ENCODE peak calls at places on chromosomes 3 and 15, in seven cellular contexts. R is IMR-90; M is CD4-positive, alpha-beta T cell; S is GM23338; P is Panc1; J is AG04450; U is OCI-LY7. Y is an unnamed sample.

GRCh38 chr3:181265750-181266333 is 276.3 kb upstream of the DNAJC19 start:
- DNase-seq in R (no peak), M (no peak), S (no peak), P (no peak), J (no peak), U (peak; percentile 16), Y (no peak)

GRCh38 chr3:37946531-37946889 is 44.1 kb upstream of the VILL start:
- DNase-seq in R (no peak), M (no peak), S (no peak), P (no peak), J (no peak), U (no peak), Y (no peak)

GRCh38 chr3:47022540-47023161 is 43.2 kb downstream of the NBEAL2 start:
- DNase-seq in R (peak; percentile 48), M (no peak), S (no peak), P (no peak), J (no peak), U (no peak), Y (no peak)

GRCh38 chr15:69980311-69981059 is 117.2 kb downstream of the TLE3 start:
- DNase-seq in R (no peak), M (no peak), S (no peak), P (no peak), J (no peak), U (peak; percentile 82), Y (no peak)

GRCh38 chr15:74482661-74483060 is 21.7 kb upstream of the UBL7 start:
- DNase-seq in R (no peak), M (no peak), S (peak; percentile 81), P (no peak), J (no peak), U (peak; percentile 28), Y (no peak)

GRCh38 chr3:63976166-63976861 is 47.0 kb downstream of the PSMD6 start:
- DNase-seq in R (peak; percentile 96), M (no peak), S (no peak), P (no peak), J (peak; percentile 81), U (no peak), Y (no peak)

GRCh38 chr15:68426149-68426548 is 5.8 kb downstream of the ITGA11 start:
- DNase-seq in R (no peak), M (no peak), S (no peak), P (no peak), J (no peak), U (no peak), Y (no peak)

GRCh38 chr3:156461889-156462288 is 93.0 kb downstream of the SSR3 start:
- DNase-seq in R (no peak), M (no peak), S (no peak), P (no peak), J (no peak), U (no peak), Y (no peak)

GRCh38 chr3:146895026-146895749 is 290.0 kb upstream of the PLSCR5 start:
- DNase-seq in R (peak; percentile 22), M (no peak), S (no peak), P (no peak), J (peak; percentile 1), U (no peak), Y (no peak)

GRCh38 chr3:192571197-192571791 is 156.0 kb downstream of the FGF12 start:
- DNase-seq in R (peak; percentile 32), M (no peak), S (no peak), P (peak; percentile 17), J (peak; percentile 6), U (no peak), Y (peak; percentile 15)

GRCh38 chr3:188242426-188243123 is 88.6 kb downstream of the LPP start:
- DNase-seq in R (no peak), M (no peak), S (no peak), P (no peak), J (no peak), U (peak; percentile 94), Y (no peak)

GRCh38 chr3:48347500-48347899 is 14.0 kb upstream of the SPINK8 start:
- DNase-seq in R (no peak), M (no peak), S (no peak), P (no peak), J (no peak), U (no peak), Y (no peak)

GRCh38 chr3:147394168-147394941 is 12.0 kb downstream of the ZIC4 start:
- DNase-seq in R (no peak), M (no peak), S (peak; percentile 56), P (no peak), J (no peak), U (no peak), Y (no peak)

GRCh38 chr15:90790561-90790960 is 73.4 kb downstream of the BLM start:
- DNase-seq in R (no peak), M (no peak), S (no peak), P (no peak), J (no peak), U (no peak), Y (no peak)

GRCh38 chr3:156483426-156483825 is 71.5 kb downstream of the SSR3 start:
- DNase-seq in R (peak; percentile 86), M (no peak), S (no peak), P (peak; percentile 33), J (peak; percentile 33), U (peak; percentile 42), Y (no peak)

GRCh38 chr3:10194328-10195071 is 29.8 kb downstream of the IRAK2 start:
- DNase-seq in R (no peak), M (peak; percentile 40), S (no peak), P (no peak), J (no peak), U (no peak), Y (peak; percentile 60)

GRCh38 chr15:85496551-85497545 is 116.4 kb downstream of the AKAP13 start:
- DNase-seq in R (no peak), M (no peak), S (no peak), P (no peak), J (no peak), U (no peak), Y (no peak)

GRCh38 chr3:52232279-52233107 is 6.5 kb downstream of the TWF2 start:
- DNase-seq in R (no peak), M (peak; percentile 31), S (no peak), P (no peak), J (no peak), U (no peak), Y (no peak)

GRCh38 chr3:101690972-101691371 is 4.5 kb upstream of the RPL24 start:
- DNase-seq in R (no peak), M (no peak), S (peak; percentile 21), P (no peak), J (no peak), U (peak; percentile 27), Y (no peak)

GRCh38 chr15:48392356-48392755 is 61.1 kb downstream of the DUT start:
- DNase-seq in R (no peak), M (no peak), S (no peak), P (no peak), J (no peak), U (no peak), Y (no peak)

GRCh38 chr15:48394172-48394571 is 62.9 kb downstream of the DUT start:
- DNase-seq in R (no peak), M (no peak), S (no peak), P (no peak), J (no peak), U (no peak), Y (no peak)

GRCh38 chr15:48393650-48394049 is 62.4 kb downstream of the DUT start:
- DNase-seq in R (peak; percentile 80), M (no peak), S (no peak), P (no peak), J (no peak), U (no peak), Y (no peak)

GRCh38 chr15:48389701-48390143 is 58.5 kb downstream of the DUT start:
- DNase-seq in R (peak; percentile 68), M (no peak), S (no peak), P (no peak), J (no peak), U (no peak), Y (no peak)

GRCh38 chr15:48391950-48392349 is 60.7 kb downstream of the DUT start:
- DNase-seq in R (no peak), M (no peak), S (no peak), P (no peak), J (no peak), U (no peak), Y (no peak)
- H3K27ac ChIP-seq in R (no peak overlapping the region), M (no peak overlapping the region), S (no peak overlapping the region), P (no peak overlapping the region), J (no peak overlapping the region), U (no peak overlapping the region), Y (no peak overlapping the region)

DNA sequence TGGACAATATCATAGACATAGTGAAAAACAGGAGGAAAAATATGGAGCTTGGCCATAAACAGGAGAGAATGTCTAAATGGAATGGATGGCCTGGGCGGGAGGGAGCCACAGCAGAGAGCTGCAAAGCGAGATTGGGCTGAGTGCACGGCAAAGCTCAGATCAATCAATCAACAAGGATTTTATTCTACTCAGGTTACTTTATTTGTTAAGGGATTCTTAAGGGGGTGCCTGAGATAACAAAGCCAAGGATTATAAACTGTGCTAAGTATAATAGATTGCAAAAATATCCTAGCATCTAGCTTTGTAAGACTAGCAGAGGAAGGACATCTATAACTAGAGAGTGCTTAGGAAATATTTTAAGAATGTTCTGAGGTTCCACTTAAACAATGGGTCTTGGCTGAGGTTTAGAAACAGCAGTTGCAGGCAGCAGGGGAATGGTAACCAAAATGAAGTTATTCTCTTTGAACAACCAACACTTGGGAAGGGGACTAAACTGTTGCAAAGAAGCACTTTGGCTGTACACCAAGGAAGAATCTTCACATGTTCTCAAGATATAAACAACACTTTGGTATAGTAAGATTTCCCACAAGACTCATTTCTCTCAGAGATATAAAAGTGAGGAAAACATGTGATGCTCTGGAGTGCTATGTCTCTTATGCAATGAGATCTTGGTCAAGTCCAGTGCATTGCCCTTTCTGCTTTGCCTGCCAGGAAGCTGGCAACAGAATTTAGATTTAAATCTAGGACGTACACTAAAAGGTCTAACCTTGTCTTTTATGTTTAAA is 35.5 kb downstream of the TMEM212 start:
- DNase-seq in R (peak; percentile 71), M (no peak), S (peak; percentile 41), P (no peak), J (peak; percentile 10), U (no peak), Y (no peak)
- H3K27ac ChIP-seq in R (peak overlapping the region; percentile 84), M (no peak overlapping the region), S (no peak overlapping the region), P (no peak overlapping the region), J (no peak overlapping the region), U (no peak overlapping the region), Y (no peak overlapping the region)

DNA sequence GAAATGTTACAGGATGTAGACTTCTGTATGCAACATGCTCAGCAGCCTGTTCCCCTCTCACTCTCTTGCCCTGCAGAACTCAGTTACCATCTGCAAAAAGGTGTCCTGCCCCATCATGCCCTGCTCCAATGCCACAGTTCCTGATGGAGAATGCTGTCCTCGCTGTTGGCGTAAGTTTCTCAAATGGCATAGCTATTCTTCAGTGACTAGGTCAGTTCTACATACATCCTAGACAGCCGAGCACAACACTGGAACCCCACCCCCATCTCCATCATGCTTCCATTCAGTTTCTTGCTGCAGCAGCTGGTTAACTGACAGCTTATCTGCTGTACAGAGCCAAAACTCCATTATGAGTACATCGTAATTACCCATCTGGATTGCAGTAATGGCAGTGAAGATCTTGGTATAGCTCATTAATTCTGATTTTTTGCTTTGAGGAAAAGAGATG is 4.5 kb downstream of the THBS1 start:
- DNase-seq in R (peak; percentile 46), M (no peak), S (no peak), P (no peak), J (no peak), U (no peak), Y (no peak)
- H3K27ac ChIP-seq in R (peak overlapping the region; percentile 6), M (no peak overlapping the region), S (no peak overlapping the region), P (no peak overlapping the region), J (peak overlapping the region; percentile 31), U (no peak overlapping the region), Y (no peak overlapping the region)

DNA sequence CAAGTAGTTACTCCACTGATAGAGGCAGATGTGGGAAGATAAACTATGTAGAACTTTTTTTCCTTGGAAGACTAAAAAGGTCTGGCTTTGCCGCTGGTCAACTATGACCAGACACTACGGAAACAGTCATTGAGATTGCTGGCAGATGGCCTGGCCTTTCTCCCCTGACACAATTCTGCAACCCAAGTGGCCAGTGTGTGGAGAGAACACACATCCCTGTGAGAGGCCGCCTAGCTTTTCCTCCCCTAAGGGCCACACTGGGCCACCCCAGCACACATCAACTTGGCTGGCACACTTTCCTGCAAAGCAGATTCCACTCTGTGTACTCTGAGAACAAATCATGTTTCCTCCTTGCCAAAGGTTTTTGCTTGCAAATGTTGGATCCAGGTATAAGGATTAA is 10.4 kb upstream of the TJP1 start:
- DNase-seq in R (no peak), M (no peak), S (no peak), P (no peak), J (no peak), U (no peak), Y (no peak)
- H3K27ac ChIP-seq in R (no peak overlapping the region), M (no peak overlapping the region), S (no peak overlapping the region), P (no peak overlapping the region), J (no peak overlapping the region), U (no peak overlapping the region), Y (no peak overlapping the region)